ENCODE peak calls at places on chromosomes 16 and 17, in four cellular contexts. A, U, F and W are unnamed samples.

GRCh38 chr17:876272-876671 is 94.1 kb downstream of the MRM3 start:
- DNase-seq in U (no peak), F (no peak), A (no peak), W (no peak)

GRCh38 chr17:30950669-30951399 is 20.0 kb upstream of the RNF135 start:
- DNase-seq in F (no peak), U (peak), A (peak), W (no peak)

GRCh38 chr17:31789707-31790505 is 69.1 kb downstream of the COPRS start:
- DNase-seq in A (no peak), U (no peak), F (no peak), W (peak)

GRCh38 chr16:6493555-6493954 is 839.1 kb upstream of the RBFOX1 start:
- DNase-seq in A (no peak), U (no peak), F (no peak), W (no peak)

GRCh38 chr16:81547194-81547918 is 102.7 kb downstream of the CMIP start:
- DNase-seq in A (no peak), U (no peak), F (no peak), W (no peak)

GRCh38 chr17:58325289-58325726 is 3.3 kb downstream of the TSPOAP1 start:
- DNase-seq in F (no peak), U (no peak), A (no peak), W (no peak)

GRCh38 chr16:65069090-65069489 is 52.8 kb downstream of the CDH11 start:
- DNase-seq in F (no peak), U (peak), A (no peak), W (no peak)

GRCh38 chr16:11396241-11397048 is 51.2 kb downstream of the RMI2 start:
- DNase-seq in F (peak), U (peak), A (peak), W (peak)

GRCh38 chr17:52636443-52636842 is 477.9 kb upstream of the CA10 start:
- DNase-seq in U (no peak), A (no peak), F (no peak), W (no peak)

GRCh38 chr16:813204-813915 is 12.8 kb upstream of the GNG13 start:
- DNase-seq in F (no peak), A (peak), U (peak), W (no peak)

GRCh38 chr16:72989203-72989991 is 58.5 kb downstream of the ZFHX3 start:
- DNase-seq in A (no peak), F (no peak), U (peak), W (no peak)